ENCODE peak calls at places on chromosomes 7 and 10, in four cellular contexts. B is IMR-90, M is A549, X is mesendoderm. I is an unnamed sample.

GRCh38 chr10:130997267-130998045 is 314.1 kb downstream of the TCERG1L start:
- DNase-seq in B (no peak), X (no peak), M (no peak), I (no peak)

GRCh38 chr7:48421357-48421756 is 250.1 kb downstream of the ABCA13 start:
- DNase-seq in B (peak; percentile 53), M (no peak), X (peak; percentile 52), I (peak; percentile 81)

GRCh38 chr10:14040787-14041631 is 289.7 kb downstream of the FRMD4A start:
- DNase-seq in M (no peak), B (no peak), X (no peak), I (no peak)

GRCh38 chr10:94183666-94184264 is 179.0 kb downstream of the NOC3L start:
- DNase-seq in X (no peak), M (no peak), B (peak; percentile 100), I (peak; percentile 88)

GRCh38 chr7:50303082-50303893 is 1.2 kb upstream of the IKZF1 start:
- DNase-seq in M (no peak), X (peak; percentile 37), B (no peak), I (no peak)

GRCh38 chr10:13102002-13102794 is 2.2 kb downstream of the OPTN start:
- DNase-seq in X (no peak), M (no peak), B (peak; percentile 26), I (no peak)

GRCh38 chr10:132138133-132138532 is 48.6 kb upstream of the DPYSL4 start:
- DNase-seq in X (no peak), M (no peak), B (no peak), I (no peak)

GRCh38 chr7:104956753-104957450 is 57.1 kb upstream of the KMT2E start:
- DNase-seq in M (no peak), B (peak; percentile 98), X (no peak), I (peak; percentile 84)

GRCh38 chr7:106418094-106418493 is 133.3 kb upstream of the NAMPT start:
- DNase-seq in M (no peak), B (peak; percentile 14), X (no peak), I (no peak)

GRCh38 chr7:158358926-158359645 is 228.5 kb downstream of the PTPRN2 start:
- DNase-seq in B (no peak), M (no peak), X (no peak), I (no peak)

GRCh38 chr7:153943428-153944370 is 108.5 kb upstream of the DPP6 start:
- DNase-seq in X (peak; percentile 61), B (no peak), M (no peak), I (no peak)

GRCh38 chr7:153951207-153951725 is 100.9 kb upstream of the DPP6 start:
- DNase-seq in B (no peak), X (no peak), M (no peak), I (no peak)

GRCh38 chr7:153948055-153948454 is 104.1 kb upstream of the DPP6 start:
- DNase-seq in M (no peak), X (no peak), B (no peak), I (no peak)
- H3K4me2 ChIP-seq in M (no peak overlapping the region), X (no peak overlapping the region), B (no peak overlapping the region), I (no peak overlapping the region)

GRCh38 chr10:124745678-124746077 is 1.5 kb upstream of the FAM53B start:
- DNase-seq in X (peak; percentile 71), B (peak; percentile 72), M (peak; percentile 49), I (peak; percentile 76)

GRCh38 chr10:124748206-124748605 is 4.0 kb upstream of the FAM53B start:
- DNase-seq in M (no peak), B (no peak), X (no peak), I (no peak)

GRCh38 chr10:124745257-124745656 is 1.1 kb upstream of the FAM53B start:
- DNase-seq in B (no peak), M (no peak), X (no peak), I (no peak)

GRCh38 chr10:124747745-124748144 is 3.6 kb upstream of the FAM53B start:
- DNase-seq in M (no peak), B (no peak), X (no peak), I (no peak)

DNA sequence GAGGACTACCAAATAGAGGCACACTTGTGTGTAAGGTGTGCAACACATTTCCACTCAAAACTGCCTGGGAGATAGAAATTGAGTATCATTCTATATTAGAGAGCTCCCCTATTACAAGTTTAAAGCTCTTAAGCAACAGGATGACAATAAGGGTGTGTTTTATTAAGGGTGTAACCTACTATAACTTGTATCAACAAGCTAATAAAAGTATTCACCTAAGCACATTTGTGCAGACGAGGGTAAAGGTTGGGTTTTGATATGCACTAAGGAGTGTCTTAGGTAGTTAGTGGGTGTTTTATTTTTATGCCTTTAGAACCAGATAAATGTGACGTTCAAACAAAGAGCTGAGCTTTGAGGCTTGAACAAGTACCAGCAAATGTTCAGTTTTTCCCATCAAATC is 2.8 kb upstream of the FAM53B start:
- DNase-seq in M (no peak), X (no peak), B (no peak), I (no peak)
- H3K4me1 ChIP-seq in M (peaks cover 16% of the 10 kb centered on the region), X (peaks cover 5% of the 10 kb centered on the region), B (peaks cover 8% of the 10 kb centered on the region), I (peaks cover 30% of the 10 kb centered on the region)

GRCh38 chr10:78405781-78406180 is 372.1 kb downstream of the RPS24 start:
- DNase-seq in X (no peak), M (no peak), B (no peak), I (no peak)

GRCh38 chr10:78405231-78405630 is 371.6 kb downstream of the RPS24 start:
- DNase-seq in X (no peak), M (no peak), B (no peak), I (peak; percentile 80)

GRCh38 chr10:78406648-78407008 is 373.0 kb downstream of the RPS24 start:
- DNase-seq in M (no peak), X (no peak), B (no peak), I (no peak)

GRCh38 chr10:78402636-78403035 is 369.0 kb downstream of the RPS24 start:
- DNase-seq in X (no peak), B (no peak), M (no peak), I (no peak)

GRCh38 chr10:78404296-78404695 is 370.6 kb downstream of the RPS24 start:
- DNase-seq in X (no peak), M (no peak), B (no peak), I (no peak)
- H3K4me2 ChIP-seq in X (no peak overlapping the region), M (no peak overlapping the region), B (no peak overlapping the region), I (no peak overlapping the region)

GRCh38 chr7:132406039-132406438 is 170.2 kb downstream of the PLXNA4 start:
- DNase-seq in B (no peak), X (no peak), M (no peak), I (no peak)
- H3K4me1 ChIP-seq in B (no peaks in the 10 kb centered on the region), X (peaks cover 7% of the 10 kb centered on the region), M (no peaks in the 10 kb centered on the region), I (no peaks in the 10 kb centered on the region)

GRCh38 chr10:76034236-76035009 is 603.0 kb downstream of the LRMDA start:
- DNase-seq in M (no peak), B (no peak), X (no peak), I (no peak)

GRCh38 chr10:76036962-76037361 is 605.5 kb downstream of the LRMDA start:
- DNase-seq in B (no peak), M (no peak), X (no peak), I (peak; percentile 94)

GRCh38 chr10:76036410-76036940 is 605.1 kb downstream of the LRMDA start:
- DNase-seq in X (peak; percentile 72), M (peak; percentile 64), B (peak; percentile 56), I (peak; percentile 99)

GRCh38 chr10:76035010-76035727 is 603.7 kb downstream of the LRMDA start:
- DNase-seq in M (no peak), X (no peak), B (no peak), I (no peak)

DNA sequence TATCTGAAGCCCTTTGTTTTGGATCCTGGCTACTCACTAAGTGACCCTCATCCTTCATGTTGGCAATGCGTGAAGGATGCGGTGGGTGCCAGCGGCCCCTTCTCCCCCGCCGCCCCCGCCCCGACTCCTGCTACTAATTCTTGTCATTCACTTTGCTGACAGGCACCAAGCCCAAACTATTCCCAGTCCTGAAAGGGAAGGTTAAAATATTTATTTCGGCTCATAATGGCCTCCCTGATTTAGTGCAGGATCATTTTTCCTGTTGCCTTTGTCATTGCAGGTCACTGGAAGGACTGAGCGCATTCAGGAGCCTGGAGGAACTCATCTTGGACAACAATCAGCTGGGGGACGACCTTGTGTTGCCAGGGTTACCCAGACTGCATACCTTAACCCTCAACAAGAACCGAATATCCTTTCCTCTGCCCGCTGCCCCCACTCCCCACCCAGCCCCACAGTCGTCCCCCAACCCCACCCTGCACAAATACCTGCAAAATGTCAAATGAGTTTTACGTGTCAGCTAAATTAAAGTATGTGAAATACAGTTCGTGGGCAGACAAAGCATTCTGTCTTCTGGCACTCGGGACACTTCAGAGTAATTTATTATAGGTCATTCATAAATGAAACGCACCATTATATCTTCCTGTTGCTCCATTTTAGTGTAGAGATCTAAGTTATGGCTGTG is 604.4 kb downstream of the LRMDA start:
- DNase-seq in X (peak; percentile 50), B (no peak), M (no peak), I (no peak)
- H3K4me2 ChIP-seq in X (no peak overlapping the region), B (no peak overlapping the region), M (peak overlapping the region; percentile 82), I (peak overlapping the region; percentile 58)

DNA sequence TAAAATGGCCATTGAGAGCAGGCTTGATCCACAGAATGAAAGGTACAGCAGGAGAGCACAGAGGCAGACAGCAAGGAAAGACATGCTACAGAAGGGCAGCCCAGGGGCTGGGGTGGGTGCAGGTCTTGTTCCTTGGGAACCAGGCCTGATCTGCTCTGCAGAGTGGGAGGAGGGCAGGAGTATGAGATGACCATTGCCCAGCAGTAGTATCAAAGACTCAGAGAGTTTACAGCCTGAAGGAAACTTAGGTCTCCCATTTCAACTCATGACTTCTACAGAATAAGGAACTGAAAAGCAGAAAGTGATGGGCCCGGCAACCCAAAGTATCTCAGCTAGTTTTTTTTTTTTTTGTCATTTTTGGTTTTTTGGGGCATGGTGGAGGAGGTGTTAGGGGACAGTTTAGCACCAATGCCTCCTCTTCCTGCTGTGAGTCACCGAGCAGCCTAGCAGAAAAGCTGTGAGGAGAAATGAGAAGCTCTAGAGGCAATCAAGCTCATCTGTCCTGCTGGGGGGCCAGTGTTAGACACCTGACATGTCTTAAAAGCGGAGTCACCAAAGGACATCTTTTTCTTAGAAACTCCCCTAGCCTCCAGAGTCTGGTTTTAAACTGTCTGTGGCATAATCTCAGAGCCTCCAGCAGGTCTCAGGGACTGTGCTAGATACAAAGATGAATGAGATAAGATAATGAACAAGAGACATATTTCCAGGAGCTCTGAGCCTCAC is 34.3 kb upstream of the HERPUD2 start:
- DNase-seq in M (no peak), B (no peak), X (no peak), I (no peak)
- H3K4me1 ChIP-seq in M (no peaks in the 10 kb centered on the region), B (peaks cover 2% of the 10 kb centered on the region), X (peaks cover 2% of the 10 kb centered on the region), I (no peaks in the 10 kb centered on the region)